ENCODE peak calls at places on chromosomes 5 and 9, in five cellular contexts. S is brain microvascular endothelial cell, R is endothelial cell of umbilical vein, G is stomach, V is heart right ventricle. O is an unnamed sample.

GRCh38 chr5:170269579-170269978 is 28.0 kb downstream of the LCP2 start:
- DNase-seq in S (no peak), R (peak), G (no peak), V (no peak), O (peak)

GRCh38 chr5:33491941-33492340 is 51.2 kb downstream of the TARS1 start:
- DNase-seq in S (no peak), R (no peak), G (no peak), V (no peak), O (no peak)

GRCh38 chr9:13354733-13355132 is 75.2 kb upstream of the MPDZ start:
- DNase-seq in S (peak), R (no peak), G (no peak), V (no peak), O (peak)

GRCh38 chr5:143679777-143680176 is 132.2 kb upstream of the HMHB1 start:
- DNase-seq in S (peak), R (no peak), G (no peak), V (no peak), O (peak)

GRCh38 chr5:5483880-5484595 is 61.6 kb downstream of the ICE1 start:
- DNase-seq in S (peak), R (no peak), G (no peak), V (no peak), O (no peak)

GRCh38 chr5:139696894-139697658 is 48.9 kb downstream of the CXXC5 start:
- DNase-seq in S (peak), R (peak), G (peak), V (peak), O (peak)

GRCh38 chr5:173633304-173633703 is 16.9 kb upstream of the BOD1 start:
- DNase-seq in S (no peak), R (no peak), G (no peak), V (no peak), O (no peak)

GRCh38 chr9:129036241-129036922 is at the start of gene MIGA2:
- DNase-seq in S (peak), R (peak), G (peak), V (peak), O (peak)

GRCh38 chr5:170028124-170028523 is 47.8 kb upstream of the INSYN2B start:
- DNase-seq in S (no peak), R (no peak), G (no peak), V (no peak), O (no peak)

GRCh38 chr9:129026442-129027223 is 1.5 kb downstream of the SH3GLB2 start:
- DNase-seq in S (no peak), R (no peak), G (peak), V (no peak), O (peak)

GRCh38 chr9:84361645-84362044 is 21.1 kb upstream of the SLC28A3 start:
- DNase-seq in S (no peak), R (no peak), G (no peak), V (no peak), O (no peak)

GRCh38 chr5:175778951-175779475 is 92.4 kb upstream of the CPLX2 start:
- DNase-seq in S (peak), R (no peak), G (no peak), V (peak), O (peak)

GRCh38 chr5:69517763-69518212 is 25.2 kb downstream of the OCLN start:
- DNase-seq in S (peak), R (peak), G (no peak), V (no peak), O (peak)

GRCh38 chr9:129166962-129167557 is 11.0 kb downstream of the IER5L start:
- DNase-seq in S (peak), R (peak), G (peak), V (peak), O (peak)

GRCh38 chr5:1477341-1477740 is 32.1 kb upstream of the SLC6A3 start:
- DNase-seq in S (no peak), R (no peak), G (peak), V (peak), O (no peak)

GRCh38 chr9:12748016-12748415 is 26.8 kb upstream of the LURAP1L start:
- DNase-seq in S (peak), R (peak), G (no peak), V (no peak), O (peak)

GRCh38 chr9:93815677-93816076 is 139.5 kb downstream of the BARX1 start:
- DNase-seq in S (no peak), R (no peak), G (no peak), V (no peak), O (no peak)

GRCh38 chr5:159178978-159179377 is 30.4 kb downstream of the RNF145 start:
- DNase-seq in S (peak), R (peak), G (no peak), V (no peak), O (peak)

GRCh38 chr5:14676320-14676719 is 11.8 kb downstream of the OTULIN start:
- DNase-seq in S (peak), R (no peak), G (peak), V (no peak), O (peak)
- H3K27ac ChIP-seq in S (no peak), R (no peak), G (peak), V (peak), O (no peak)

GRCh38 chr5:75168026-75168750 is 68.5 kb downstream of the ANKRD31 start:
- DNase-seq in S (no peak), R (no peak), G (no peak), V (no peak), O (no peak)

DNA sequence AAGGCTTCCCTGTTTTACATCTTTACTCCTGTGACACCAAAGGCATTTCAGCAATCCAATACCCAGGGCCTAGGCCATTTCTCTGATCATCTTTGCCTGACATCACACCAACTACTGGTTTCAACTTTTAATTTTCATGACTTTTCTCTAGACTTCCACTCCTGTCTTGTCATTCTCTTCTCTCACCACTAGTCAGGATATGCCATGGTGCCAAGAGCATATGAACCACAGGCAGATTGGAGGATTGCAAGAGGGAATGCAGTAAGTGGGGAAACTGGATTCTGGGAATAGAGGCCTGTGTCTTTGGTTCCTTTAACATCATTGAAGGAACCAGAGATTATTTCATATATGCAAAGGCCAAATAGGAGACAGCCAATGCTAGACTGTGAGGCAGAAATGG is 69.3 kb downstream of the ANKRD31 start:
- DNase-seq in S (peak), R (no peak), G (no peak), V (no peak), O (peak)
- TF ChIP-seq CTCF in S (peak), R (peak), G (no peak), V (no peak), O (peak)

GRCh38 chr9:121269030-121269887 is 1.3 kb downstream of the GSN start:
- DNase-seq in S (no peak), R (peak), G (peak), V (no peak), O (peak)
- H3K27ac ChIP-seq in S (no peak), R (no peak), G (peak), V (peak), O (peak)

DNA sequence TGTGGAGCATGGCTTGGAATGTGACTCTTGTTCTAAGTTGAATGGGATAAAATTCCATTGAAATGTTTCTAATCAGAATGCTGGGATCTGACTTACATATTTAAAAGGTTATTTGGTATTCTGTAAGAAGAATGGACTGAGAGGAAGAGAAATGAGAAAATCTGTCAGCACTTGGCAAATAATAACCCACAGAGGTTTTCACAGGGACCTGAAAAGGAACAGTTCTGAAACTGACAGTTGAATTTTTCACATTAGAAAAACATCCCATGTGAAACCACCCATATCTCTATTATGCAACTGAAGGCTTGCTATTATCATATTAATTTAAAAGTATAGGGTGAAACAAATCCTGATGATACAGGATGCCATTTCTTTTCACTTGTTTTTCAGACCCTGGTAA is 302.7 kb downstream of the EPB41L4A start:
- DNase-seq in S (no peak), R (no peak), G (no peak), V (no peak), O (no peak)
- TF ChIP-seq CTCF in S (no peak), R (no peak), G (no peak), V (no peak), O (no peak)

DNA sequence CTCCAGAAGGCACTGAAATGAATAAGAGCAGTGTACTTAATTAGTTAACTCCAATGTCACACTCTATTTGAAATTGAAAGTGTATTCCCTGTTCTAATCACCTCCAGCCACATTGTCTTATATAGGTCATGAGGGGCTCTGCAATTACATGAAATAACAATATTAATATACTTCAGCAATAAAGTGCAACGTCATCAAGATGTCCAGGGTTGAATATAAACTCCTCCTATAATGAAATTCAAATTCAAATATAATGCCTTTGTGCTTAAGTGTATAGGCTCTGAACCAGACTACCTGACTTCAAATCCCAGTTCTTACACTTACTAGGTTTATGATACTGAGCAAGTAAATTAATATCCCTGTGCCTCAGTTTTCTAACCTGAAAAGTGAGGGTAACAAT is 195.6 kb upstream of the SMC2 start:
- DNase-seq in S (no peak), R (no peak), G (no peak), V (no peak), O (no peak)
- H3K27ac ChIP-seq in S (no peak), R (no peak), G (no peak), V (no peak), O (no peak)

GRCh38 chr5:177555665-177556064 is 1.3 kb upstream of the FAM193B start:
- DNase-seq in S (no peak), R (no peak), G (no peak), V (no peak), O (no peak)

GRCh38 chr5:177554474-177555111 is at the start of gene FAM193B:
- DNase-seq in S (peak), R (peak), G (peak), V (peak), O (peak)

GRCh38 chr5:177553671-177554429 is 513 bp downstream of the FAM193B start:
- DNase-seq in S (no peak), R (peak), G (peak), V (peak), O (no peak)

GRCh38 chr5:177555228-177555627 is 865 bp upstream of the FAM193B start:
- DNase-seq in S (no peak), R (no peak), G (no peak), V (no peak), O (no peak)

GRCh38 chr5:177552839-177553455 is 1.4 kb downstream of the FAM193B start:
- DNase-seq in S (no peak), R (no peak), G (no peak), V (no peak), O (peak)
- TF ChIP-seq CTCF in S (peak), R (no peak), G (no peak), V (no peak), O (no peak)